ENCODE peak calls at places on chromosome 3, in six cellular contexts. C is stomach, X is tibial artery, F is PC-3, V is IMR-90, G is heart right ventricle. O is an unnamed sample. For H3K36me3, the result is how much of the 10 kb centered on the place peaks cover.

GRCh38 chr3:4845882-4846281 is 133.4 kb upstream of the BHLHE40 start:
- DNase-seq in X (no peak), C (no peak), G (no peak), F (no peak), V (no peak), O (no peak)

GRCh38 chr3:109132801-109133473 is 3.6 kb upstream of the C3orf85 start:
- DNase-seq in X (no peak), F (peak), V (peak), C (peak), G (no peak), O (no peak)

GRCh38 chr3:15094187-15094875 is 4.6 kb downstream of the RBSN start:
- DNase-seq in X (peak), C (no peak), F (no peak), V (no peak), G (no peak), O (no peak)

GRCh38 chr3:188955919-188956318 is 215.9 kb upstream of the TPRG1 start:
- DNase-seq in G (no peak), V (peak), X (no peak), F (no peak), C (no peak), O (no peak)

GRCh38 chr3:100706365-100706764 is 2.9 kb upstream of the TFG start:
- DNase-seq in V (peak), F (peak), G (no peak), X (no peak), C (no peak), O (no peak)

GRCh38 chr3:71247221-71247947 is 336.1 kb downstream of the FOXP1 start:
- DNase-seq in G (peak), X (no peak), V (peak), C (no peak), F (peak), O (no peak)

GRCh38 chr3:123552095-123552714 is 32.6 kb downstream of the HACD2 start:
- DNase-seq in X (no peak), F (peak), G (no peak), V (peak), C (no peak), O (no peak)

GRCh38 chr3:138939563-138940241 is 7.2 kb downstream of the FOXL2 start:
- DNase-seq in V (no peak), G (no peak), C (no peak), X (no peak), F (no peak), O (no peak)

GRCh38 chr3:100226712-100227429 is 33.9 kb upstream of the TBC1D23 start:
- DNase-seq in G (peak), C (no peak), X (no peak), F (peak), V (peak), O (no peak)

GRCh38 chr3:149277338-149277813 is 55.7 kb upstream of the CP start:
- DNase-seq in V (peak), F (peak), C (no peak), X (no peak), G (no peak), O (no peak)

GRCh38 chr3:18720543-18720942 is 295.4 kb upstream of the SATB1 start:
- DNase-seq in X (no peak), C (no peak), V (no peak), G (no peak), F (no peak), O (no peak)

GRCh38 chr3:45479627-45480026 is 91.3 kb downstream of the LARS2 start:
- DNase-seq in X (no peak), V (peak), G (no peak), C (no peak), F (peak), O (no peak)

GRCh38 chr3:107962946-107963345 is 127.9 kb downstream of the CD47 start:
- DNase-seq in V (peak), X (no peak), C (no peak), F (peak), G (no peak), O (no peak)

GRCh38 chr3:95154775-95155174 is 1091.9 kb downstream of the NSUN3 start:
- DNase-seq in F (peak), X (no peak), V (no peak), C (no peak), G (no peak), O (no peak)

GRCh38 chr3:112979244-112979832 is 4.4 kb upstream of the CD200R1 start:
- DNase-seq in G (no peak), V (peak), X (no peak), F (peak), C (no peak), O (no peak)

GRCh38 chr3:61560452-61561373 is 658 bp upstream of the PTPRG start:
- DNase-seq in V (peak), C (peak), F (no peak), X (peak), G (peak), O (no peak)

GRCh38 chr3:123584284-123584987 is 417 bp downstream of the HACD2 start:
- DNase-seq in G (peak), F (peak), V (no peak), C (peak), X (peak), O (no peak)

GRCh38 chr3:129605593-129606521 is 619 bp downstream of the PLXND1 start:
- DNase-seq in V (peak), F (peak), X (no peak), G (no peak), C (peak), O (no peak)

GRCh38 chr3:73848173-73848751 is 223.5 kb upstream of the PDZRN3 start:
- DNase-seq in X (no peak), V (peak), G (no peak), F (peak), C (no peak), O (no peak)

GRCh38 chr3:133970916-133971315 is 58.8 kb downstream of the SLCO2A1 start:
- DNase-seq in C (no peak), X (no peak), G (no peak), V (no peak), F (no peak), O (no peak)

GRCh38 chr3:142645236-142645793 is 49.1 kb downstream of the PLS1 start:
- DNase-seq in F (peak), X (no peak), G (no peak), C (no peak), V (peak), O (no peak)

GRCh38 chr3:118705827-118706226 is 328.8 kb downstream of the IGSF11 start:
- DNase-seq in G (no peak), V (no peak), C (no peak), F (no peak), X (no peak), O (no peak)

GRCh38 chr3:111485086-111485485 is 56.9 kb upstream of the CD96 start:
- DNase-seq in C (no peak), G (no peak), V (no peak), F (no peak), X (no peak), O (no peak)

GRCh38 chr3:98612587-98612986 is 19.2 kb upstream of the CPOX start:
- DNase-seq in G (no peak), C (no peak), V (no peak), F (peak), X (peak), O (no peak)

GRCh38 chr3:98617841-98618240 is 24.4 kb upstream of the CPOX start:
- DNase-seq in V (no peak), C (no peak), X (no peak), F (no peak), G (no peak), O (no peak)

GRCh38 chr3:98608029-98608428 is 14.6 kb upstream of the CPOX start:
- DNase-seq in C (no peak), V (no peak), F (no peak), X (no peak), G (no peak), O (no peak)

GRCh38 chr3:98613616-98614015 is 20.2 kb upstream of the CPOX start:
- DNase-seq in X (no peak), G (no peak), F (no peak), C (no peak), V (peak), O (no peak)

GRCh38 chr3:98612996-98613517 is 19.6 kb upstream of the CPOX start:
- DNase-seq in F (no peak), C (no peak), X (peak), G (peak), V (no peak), O (no peak)
- H3K36me3 ChIP-seq in F (under half), C (under half), X (under half), G (under half), V (under half), O (under half)

GRCh38 chr3:175433026-175433668 is 574.0 kb downstream of the NAALADL2 start:
- DNase-seq in C (no peak), F (peak), G (no peak), X (no peak), V (peak), O (no peak)
- H3K27ac ChIP-seq in C (no peak), F (no peak), G (no peak), X (no peak), V (peak), O (no peak)

GRCh38 chr3:12139111-12139511 is 19.6 kb downstream of the TIMP4 start:
- DNase-seq in C (no peak), F (peak), X (peak), G (peak), V (peak), O (no peak)

GRCh38 chr3:12141350-12141749 is 17.4 kb downstream of the TIMP4 start:
- DNase-seq in F (no peak), X (no peak), C (no peak), V (no peak), G (no peak), O (no peak)

GRCh38 chr3:12135029-12135634 is 23.6 kb downstream of the TIMP4 start:
- DNase-seq in X (peak), C (peak), F (peak), G (peak), V (peak), O (no peak)

GRCh38 chr3:12136371-12136770 is 22.3 kb downstream of the TIMP4 start:
- DNase-seq in C (no peak), X (no peak), F (no peak), G (no peak), V (no peak), O (no peak)

GRCh38 chr3:12138044-12138443 is 20.7 kb downstream of the TIMP4 start:
- DNase-seq in C (peak), X (peak), G (no peak), F (peak), V (peak), O (no peak)
- TF ChIP-seq CTCF in C (peak), X (peak), G (peak), F (peak), V (peak), O (no peak)

DNA sequence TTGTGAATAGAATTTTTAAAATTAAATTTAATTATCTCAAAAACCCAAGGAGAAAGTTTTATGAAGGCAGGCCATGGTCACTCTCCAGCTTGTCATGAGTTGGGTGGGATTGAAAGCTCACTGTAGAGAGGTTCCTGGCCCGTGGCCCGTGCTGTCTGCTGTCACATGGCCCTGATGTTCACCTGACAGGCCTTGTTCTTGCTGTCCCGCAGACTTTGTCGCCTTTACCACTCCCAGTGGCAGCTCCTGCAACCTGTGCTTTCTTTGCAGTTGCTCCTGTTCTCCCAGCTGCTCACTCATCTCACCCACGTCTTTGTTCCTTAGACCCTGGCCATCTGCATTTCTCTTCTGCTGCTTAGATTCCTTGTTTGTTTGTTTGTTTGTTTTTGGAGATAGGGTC is 35.6 kb downstream of the DHX30 start:
- DNase-seq in V (no peak), G (no peak), F (no peak), X (no peak), C (no peak), O (no peak)
- H3K36me3 ChIP-seq in V (half or more), G (under half), F (half or more), X (half or more), C (half or more), O (half or more)

GRCh38 chr3:89108154-89108553 is 733 bp downstream of the EPHA3 start:
- DNase-seq in V (no peak), C (no peak), F (no peak), X (no peak), G (no peak), O (no peak)
- H3K27ac ChIP-seq in V (no peak), C (no peak), F (no peak), X (peak), G (peak), O (no peak)

GRCh38 chr3:128537091-128537703 is 44.2 kb upstream of the GATA2 start:
- DNase-seq in X (no peak), G (no peak), F (peak), C (no peak), V (no peak), O (peak)
- TF ChIP-seq CTCF in X (no peak), G (no peak), F (no peak), C (no peak), V (no peak), O (no peak)

DNA sequence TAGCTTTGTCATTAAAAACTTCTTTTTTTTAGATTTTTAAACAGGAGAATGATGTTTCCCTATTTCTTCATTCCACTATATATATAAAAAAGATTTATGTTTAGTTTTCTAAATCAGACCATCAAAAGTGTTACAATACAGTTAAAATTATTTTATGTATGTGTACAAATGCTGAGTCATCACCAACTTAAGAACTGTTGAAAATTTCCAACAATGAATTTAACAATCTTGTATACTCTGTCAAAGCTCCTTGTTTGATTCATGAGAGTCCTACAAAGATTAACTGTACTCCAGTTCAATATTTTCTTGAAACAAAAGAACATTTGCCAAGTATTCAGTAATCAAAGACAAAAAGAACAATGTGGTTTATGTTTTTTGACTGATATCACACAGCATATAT is 82.0 kb downstream of the POLQ start:
- DNase-seq in V (no peak), C (no peak), F (peak), X (no peak), G (no peak), O (no peak)
- H3K36me3 ChIP-seq in V (under half), C (under half), F (under half), X (under half), G (under half), O (under half)

GRCh38 chr3:172256101-172256687 is 192.1 kb downstream of the GHSR start:
- DNase-seq in C (no peak), X (peak), F (no peak), V (peak), G (peak), O (no peak)
- H3K27ac ChIP-seq in C (peak), X (peak), F (no peak), V (peak), G (peak), O (peak)

GRCh38 chr3:140377644-140378043 is 300.2 kb upstream of the TRIM42 start:
- DNase-seq in G (no peak), F (no peak), X (no peak), C (no peak), V (no peak), O (no peak)
- TF ChIP-seq CTCF in G (peak), F (no peak), X (no peak), C (no peak), V (peak), O (no peak)